ENCODE peak calls at places on chromosomes 2 and 18, in nine cellular contexts. A is upper lobe of left lung, P is bronchial epithelial cell, X is GM06990, W is AG09309, E is Calu3, U is tibial artery, F is Panc1, C is upper lobe of right lung. O is an unnamed sample.

GRCh38 chr18:2683055-2683454 is 27.5 kb downstream of the SMCHD1 start:
- DNase-seq in U (no peak), X (no peak), A (no peak), W (no peak), F (no peak), C (no peak), P (no peak), E (no peak), O (no peak)

GRCh38 chr18:41639218-41639617 is 315.8 kb upstream of the PIK3C3 start:
- DNase-seq in E (no peak), X (no peak), A (no peak), P (no peak), C (no peak), F (no peak), W (no peak), U (no peak), O (no peak)

GRCh38 chr2:102186676-102187190 is at the start of gene IL1RL2:
- DNase-seq in P (peak; percentile 65), C (peak; percentile 69), W (no peak), U (no peak), F (no peak), X (no peak), A (peak; percentile 81), E (peak; percentile 17), O (no peak)

GRCh38 chr18:63368611-63369010 is 1.6 kb upstream of the KDSR start:
- DNase-seq in C (no peak), A (no peak), F (no peak), P (no peak), E (no peak), U (no peak), X (no peak), W (no peak), O (no peak)

GRCh38 chr2:172288603-172289002 is 138.8 kb upstream of the ITGA6 start:
- DNase-seq in X (no peak), U (no peak), C (no peak), F (no peak), E (peak; percentile 74), P (peak; percentile 94), A (no peak), W (no peak), O (peak; percentile 64)

GRCh38 chr2:70978388-70979357 is at the start of gene ANKRD53:
- DNase-seq in F (no peak), P (peak; percentile 15), E (peak; percentile 5), A (peak; percentile 92), U (peak; percentile 51), W (no peak), C (peak; percentile 71), X (peak; percentile 41), O (peak; percentile 39)

GRCh38 chr2:218323526-218324472 is 31.5 kb upstream of the TMBIM1 start:
- DNase-seq in A (no peak), E (peak; percentile 59), X (no peak), F (no peak), W (no peak), C (peak; percentile 80), P (peak; percentile 45), U (peak; percentile 38), O (no peak)

GRCh38 chr2:40034801-40035200 is 255.7 kb upstream of the THUMPD2 start:
- DNase-seq in W (no peak), C (no peak), E (no peak), X (no peak), P (peak; percentile 46), F (no peak), U (no peak), A (no peak), O (no peak)

GRCh38 chr2:146837857-146838256 is 1007.0 kb upstream of the ACVR2A start:
- DNase-seq in F (no peak), W (no peak), X (no peak), C (no peak), E (no peak), U (no peak), P (peak; percentile 95), A (no peak), O (no peak)

GRCh38 chr2:14941151-14941631 is 308.7 kb downstream of the LRATD1 start:
- DNase-seq in C (no peak), X (no peak), U (no peak), W (no peak), E (no peak), A (no peak), P (no peak), F (no peak), O (no peak)

GRCh38 chr18:80109676-80110078 is 615 bp downstream of the ADNP2 start:
- DNase-seq in P (peak; percentile 25), E (peak; percentile 11), F (no peak), X (peak; percentile 50), W (no peak), A (peak; percentile 91), C (no peak), U (no peak), O (peak; percentile 35)

GRCh38 chr2:123434681-123435080 is 590.4 kb upstream of the CNTNAP5 start:
- DNase-seq in X (no peak), F (no peak), P (no peak), E (no peak), C (no peak), A (no peak), W (no peak), U (no peak), O (no peak)

GRCh38 chr2:63581266-63581961 is 6.9 kb downstream of the WDPCP start:
- DNase-seq in A (no peak), X (no peak), P (no peak), F (no peak), W (no peak), C (no peak), E (no peak), U (peak; percentile 64), O (no peak)

GRCh38 chr2:230410861-230411464 is 5.0 kb upstream of the SP100 start:
- DNase-seq in A (no peak), X (no peak), F (no peak), E (no peak), U (no peak), C (no peak), W (no peak), P (no peak), O (no peak)

GRCh38 chr2:230410263-230410662 is 5.7 kb upstream of the SP100 start:
- DNase-seq in P (no peak), W (no peak), A (no peak), U (no peak), C (no peak), X (no peak), E (no peak), F (no peak), O (no peak)

GRCh38 chr2:230412369-230412706 is 3.7 kb upstream of the SP100 start:
- DNase-seq in U (no peak), X (no peak), C (no peak), A (no peak), P (no peak), W (no peak), F (no peak), E (no peak), O (no peak)

GRCh38 chr2:230412846-230413245 is 3.2 kb upstream of the SP100 start:
- DNase-seq in F (no peak), W (no peak), P (no peak), A (no peak), E (no peak), X (no peak), U (no peak), C (no peak), O (no peak)

DNA sequence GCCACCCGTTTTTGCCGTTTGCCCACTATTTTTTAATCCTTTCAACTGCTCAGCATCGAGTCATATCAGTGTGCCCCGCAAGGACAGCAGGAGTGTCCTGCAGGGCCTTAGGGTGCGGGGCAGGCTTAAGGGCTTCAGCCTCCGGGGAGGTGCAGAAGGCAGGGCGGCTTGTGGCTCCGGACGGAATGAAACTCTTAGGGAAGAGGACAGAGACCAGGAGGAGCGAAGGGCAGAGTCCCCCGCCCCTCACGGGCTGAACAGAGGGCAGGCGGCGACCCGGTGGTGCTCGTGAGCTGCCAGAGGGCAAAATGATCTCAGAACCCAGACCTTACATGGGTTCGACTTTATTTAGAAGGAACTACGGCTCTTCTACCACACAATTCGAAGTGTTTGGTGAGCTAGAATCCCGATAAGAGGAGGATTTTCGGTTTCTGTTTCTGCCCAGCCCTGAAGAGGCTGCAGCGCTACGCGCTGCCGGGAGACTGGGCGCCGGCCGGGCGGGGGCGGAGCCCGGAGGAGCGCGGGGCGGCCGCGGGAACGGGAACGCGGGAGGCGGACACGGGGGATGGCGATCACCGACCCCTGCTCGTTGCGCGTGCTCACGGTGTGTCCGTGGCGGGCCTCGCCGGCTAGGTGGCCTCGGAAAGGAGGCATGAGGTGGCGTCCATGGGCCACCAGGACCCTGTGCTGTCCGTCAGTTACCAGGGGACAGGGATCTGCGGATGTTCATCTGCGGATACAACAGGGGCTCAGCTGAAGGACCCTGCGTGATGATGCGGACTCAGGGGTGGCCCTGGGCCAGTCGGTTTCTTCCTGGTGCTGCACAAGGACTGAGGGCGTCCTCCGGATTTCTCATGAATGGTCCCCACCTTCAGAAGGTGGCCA is 4.3 kb upstream of the SP100 start:
- DNase-seq in F (no peak), E (peak; percentile 68), A (peak; percentile 95), C (peak; percentile 87), X (peak; percentile 82), W (peak; percentile 21), P (no peak), U (peak; percentile 65), O (peak; percentile 59)
- TF ChIP-seq CTCF in F (no peak), E (no peak), A (no peak), C (no peak), X (no peak), W (no peak), P (no peak), U (no peak), O (no peak)

DNA sequence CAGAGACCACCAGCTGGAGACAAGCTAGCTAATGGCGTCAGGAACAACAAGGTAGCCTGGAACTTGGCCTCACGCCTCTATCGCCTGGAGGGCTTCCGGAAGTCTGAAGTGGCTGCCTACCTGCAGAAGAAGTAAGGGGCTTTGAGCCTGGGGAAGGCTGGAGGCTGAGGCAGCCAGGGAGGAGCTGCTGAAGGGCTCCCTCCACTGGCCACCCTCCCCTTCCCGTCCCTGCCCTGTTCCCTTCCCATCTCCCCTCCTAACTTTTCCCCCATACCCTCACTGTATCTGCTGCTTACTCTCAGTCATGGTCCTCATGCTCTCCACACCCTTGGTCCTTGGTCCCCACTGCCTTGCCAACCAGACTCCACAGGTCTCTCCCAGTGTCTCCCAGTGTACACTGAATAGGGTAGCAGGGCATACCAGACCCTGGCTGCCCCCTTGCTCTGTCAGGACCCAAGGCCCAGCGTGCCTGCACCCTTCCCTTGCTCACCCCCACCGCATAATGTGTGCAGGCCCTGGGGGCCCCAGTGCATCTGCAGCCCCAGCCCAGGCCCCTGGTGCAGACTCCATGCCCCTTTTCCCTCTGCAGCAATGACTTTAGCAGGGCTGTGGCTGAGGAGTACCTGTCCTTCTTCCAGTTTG is 18.8 kb downstream of the PSD4 start:
- DNase-seq in X (no peak), C (no peak), F (no peak), P (no peak), E (no peak), U (no peak), A (peak; percentile 37), W (no peak), O (no peak)
- TF ChIP-seq CTCF in X (no peak), C (no peak), F (no peak), P (peak; percentile 31), E (no peak), U (no peak), A (no peak), W (no peak), O (no peak)

GRCh38 chr2:232668805-232669444 is 28.2 kb upstream of the GIGYF2 start:
- DNase-seq in F (no peak), E (peak; percentile 20), C (no peak), A (no peak), X (no peak), W (no peak), P (no peak), U (peak; percentile 36), O (peak; percentile 12)
- TF ChIP-seq CTCF in F (peak; percentile 88), E (peak; percentile 38), C (peak; percentile 24), A (peak; percentile 16), X (peak; percentile 43), W (peak; percentile 68), P (peak; percentile 28), U (peak; percentile 65), O (no peak)

GRCh38 chr2:162566666-162567065 is 222.7 kb downstream of the GCA start:
- DNase-seq in A (no peak), P (no peak), E (no peak), W (no peak), U (no peak), X (no peak), C (no peak), F (no peak), O (no peak)
- TF ChIP-seq CTCF in A (no peak), P (no peak), E (no peak), W (no peak), U (no peak), X (no peak), C (no peak), F (no peak), O (no peak)

O was measured in activated CD8-positive, alpha-beta T cell treated with anti-CD3 and anti-CD28 coated beads for 36 hours.